ENCODE peak calls at places on chromosomes 1 and 21, in seven cellular contexts. O is iris pigment epithelial cell; P is myocyte; F is RPMI7951; D is RCC 7860; Y is EL; K is CD4-positive, alpha-beta memory T cell. Z is an unnamed sample.

GRCh38 chr1:15207031-15207828 is 39.8 kb upstream of the FHAD1 start:
- DNase-seq in O (no peak), P (no peak), F (no peak), D (no peak), Y (no peak), K (no peak), Z (no peak)

GRCh38 chr1:55057270-55057955 is 18.1 kb downstream of the PCSK9 start:
- DNase-seq in O (no peak), P (no peak), F (no peak), D (no peak), Y (no peak), K (no peak), Z (no peak)

GRCh38 chr1:50667710-50668356 is 244.6 kb upstream of the DMRTA2 start:
- DNase-seq in O (peak; percentile 14), P (no peak), F (peak; percentile 38), D (no peak), Y (peak; percentile 18), K (no peak), Z (no peak)

GRCh38 chr1:233025156-233025555 is 74.7 kb downstream of the NTPCR start:
- DNase-seq in O (peak; percentile 61), P (peak; percentile 53), F (peak; percentile 62), D (peak; percentile 15), Y (peak; percentile 30), K (no peak), Z (no peak)

GRCh38 chr21:9737871-9738520 is 783.4 kb upstream of the TPTE start:
- DNase-seq in O (no peak), P (no peak), F (no peak), D (no peak), Y (no peak), K (no peak), Z (no peak)

GRCh38 chr1:31857863-31858262 is 42.0 kb upstream of the SPOCD1 start:
- DNase-seq in O (no peak), P (no peak), F (no peak), D (no peak), Y (no peak), K (no peak), Z (no peak)

GRCh38 chr21:42665026-42665425 is 11.6 kb downstream of the PDE9A start:
- DNase-seq in O (no peak), P (peak; percentile 8), F (no peak), D (no peak), Y (no peak), K (no peak), Z (no peak)

GRCh38 chr1:174407705-174408104 is 40.1 kb upstream of the GPR52 start:
- DNase-seq in O (no peak), P (no peak), F (no peak), D (no peak), Y (no peak), K (no peak), Z (no peak)

Z was measured in immature natural killer cell.